ENCODE peak calls at places on chromosomes 13 and 19, in four cellular contexts. Z, I, C and R are unnamed samples.
A peak's percentile ranks its signal among the peaks of the same experiment; 100 is the strongest.

GRCh38 chr13:98450495-98451167 is 126.3 kb downstream of the STK24 start:
- DNase-seq in I (no peak), C (no peak), Z (no peak), R (no peak)

GRCh38 chr19:46559203-46559602 is 41.9 kb upstream of the CALM3 start:
- DNase-seq in Z (no peak), I (no peak), C (no peak), R (no peak)

GRCh38 chr19:10217085-10217484 is 14.0 kb downstream of the S1PR2 start:
- DNase-seq in C (no peak), Z (no peak), I (no peak), R (no peak)

GRCh38 chr19:16381756-16382401 is 57.3 kb downstream of the KLF2 start:
- DNase-seq in I (peak; percentile 82), C (no peak), Z (no peak), R (no peak)

GRCh38 chr19:30325657-30326056 is 46.5 kb upstream of the ZNF536 start:
- DNase-seq in Z (no peak), I (no peak), C (no peak), R (no peak)

GRCh38 chr13:36918246-36919060 is 1.6 kb downstream of the SMAD9 start:
- DNase-seq in C (no peak), Z (peak; percentile 36), I (no peak), R (no peak)

GRCh38 chr19:34324320-34324719 is 40.7 kb upstream of the GPI start:
- DNase-seq in Z (no peak), I (no peak), C (no peak), R (no peak)

GRCh38 chr13:23289917-23290357 is 109.2 kb downstream of the SGCG start:
- DNase-seq in Z (peak; percentile 47), I (no peak), C (no peak), R (peak; percentile 96)

GRCh38 chr13:30985637-30986205 is 53.3 kb downstream of the TEX26 start:
- DNase-seq in I (no peak), C (no peak), Z (peak; percentile 79), R (peak; percentile 64)

GRCh38 chr13:21365574-21365973 is 93.5 kb downstream of the ZDHHC20 start:
- DNase-seq in C (no peak), Z (no peak), I (no peak), R (no peak)

GRCh38 chr19:3857449-3858003 is 11.3 kb downstream of the ZFR2 start:
- DNase-seq in C (no peak), Z (no peak), I (no peak), R (no peak)

GRCh38 chr13:34863360-34864135 is 78.5 kb upstream of the NBEA start:
- DNase-seq in Z (peak; percentile 75), C (no peak), I (no peak), R (peak; percentile 95)

GRCh38 chr13:47066261-47066660 is 169.4 kb upstream of the HTR2A start:
- DNase-seq in Z (peak; percentile 9), C (no peak), I (no peak), R (no peak)

GRCh38 chr13:113485545-113485944 is 5.0 kb downstream of the DCUN1D2 start:
- DNase-seq in C (no peak), I (no peak), Z (no peak), R (no peak)

GRCh38 chr13:33236021-33236420 is 49.5 kb downstream of the STARD13 start:
- DNase-seq in Z (peak; percentile 80), C (no peak), I (no peak), R (peak; percentile 38)

GRCh38 chr13:50284540-50284939 is 269.3 kb downstream of the KCNRG start:
- DNase-seq in Z (no peak), C (no peak), I (no peak), R (no peak)

GRCh38 chr19:52065399-52065798 is 16.8 kb upstream of the ZNF432 start:
- DNase-seq in C (no peak), I (no peak), Z (no peak), R (no peak)

GRCh38 chr13:30762643-30763042 is 27.3 kb downstream of the ALOX5AP start:
- DNase-seq in I (no peak), C (no peak), Z (peak; percentile 10), R (peak; percentile 17)

GRCh38 chr19:11205939-11206570 is 8.7 kb upstream of the KANK2 start:
- DNase-seq in C (no peak), Z (no peak), I (no peak), R (no peak)

GRCh38 chr19:38263696-38264485 is 482 bp upstream of the SPINT2 start:
- DNase-seq in Z (peak; percentile 45), C (peak; percentile 91), I (no peak), R (peak; percentile 97)

GRCh38 chr19:55702131-55702627 is 27.2 kb downstream of the EPN1 start:
- DNase-seq in C (no peak), Z (no peak), I (no peak), R (no peak)

GRCh38 chr19:55820037-55820436 is 11.8 kb downstream of the NLRP11 start:
- DNase-seq in C (no peak), Z (no peak), I (no peak), R (no peak)

GRCh38 chr13:53100394-53101063 is 71.9 kb downstream of the OLFM4 start:
- DNase-seq in C (no peak), I (no peak), Z (no peak), R (no peak)

GRCh38 chr13:70424428-70424827 is 316.2 kb upstream of the KLHL1 start:
- DNase-seq in I (no peak), C (no peak), Z (no peak), R (no peak)

GRCh38 chr19:32174386-32175113 is 170.9 kb upstream of the ZNF507 start:
- DNase-seq in I (no peak), Z (no peak), C (peak; percentile 14), R (no peak)

GRCh38 chr19:17879466-17879865 is 7.7 kb downstream of the SLC5A5 start:
- DNase-seq in Z (no peak), C (no peak), I (no peak), R (no peak)

GRCh38 chr13:94063096-94063495 is 416.4 kb downstream of the DCT start:
- DNase-seq in I (no peak), Z (peak; percentile 85), C (no peak), R (no peak)

GRCh38 chr13:26619321-26619720 is 61.8 kb downstream of the WASF3 start:
- DNase-seq in C (no peak), Z (peak; percentile 91), I (no peak), R (peak; percentile 23)

GRCh38 chr19:14528419-14529253 is 758 bp upstream of the TECR start:
- DNase-seq in I (no peak), Z (no peak), C (no peak), R (no peak)

DNA sequence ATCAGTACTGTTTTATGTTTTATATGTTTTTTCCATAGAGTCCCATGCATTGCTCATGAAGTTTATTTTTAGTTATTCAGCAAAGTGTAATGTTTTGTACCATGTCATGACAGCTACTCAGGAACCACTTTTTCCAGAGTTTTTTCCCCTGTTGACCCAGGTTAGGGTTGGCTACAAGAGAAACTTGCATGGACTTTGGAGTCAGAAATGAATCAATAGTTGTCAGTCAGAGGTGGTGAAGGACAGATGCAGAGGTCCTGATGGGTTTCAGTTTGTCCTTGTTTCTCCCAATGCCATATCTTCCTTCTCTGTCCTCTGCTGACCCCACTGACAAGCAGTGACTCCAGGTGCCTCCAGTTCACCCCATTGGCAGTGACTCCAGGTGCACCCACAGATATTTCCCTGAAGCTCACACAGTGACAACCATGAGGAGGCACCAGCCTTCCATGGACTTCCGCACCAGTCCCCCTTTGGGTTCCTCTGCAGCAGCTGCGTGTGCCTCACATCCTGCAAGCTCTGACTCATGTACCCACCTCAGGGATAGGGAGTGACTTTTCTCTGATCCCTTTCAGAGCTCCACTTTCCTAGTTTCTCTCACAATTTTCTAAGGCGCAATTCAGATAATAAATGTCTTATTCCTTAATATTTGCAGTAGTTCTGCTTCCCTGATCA is 92.1 kb downstream of the AKAP11 start:
- DNase-seq in C (no peak), I (no peak), Z (peak; percentile 17), R (peak; percentile 77)
- TF ChIP-seq CTCF in C (no peak), I (no peak), Z (no peak), R (no peak)

GRCh38 chr19:19711934-19712828 is 20.7 kb downstream of the ZNF14 start:
- DNase-seq in I (no peak), Z (no peak), C (no peak), R (no peak)
- H3K4me3 ChIP-seq in I (no peak overlapping the region), Z (no peak overlapping the region), C (no peak overlapping the region), R (no peak overlapping the region)

DNA sequence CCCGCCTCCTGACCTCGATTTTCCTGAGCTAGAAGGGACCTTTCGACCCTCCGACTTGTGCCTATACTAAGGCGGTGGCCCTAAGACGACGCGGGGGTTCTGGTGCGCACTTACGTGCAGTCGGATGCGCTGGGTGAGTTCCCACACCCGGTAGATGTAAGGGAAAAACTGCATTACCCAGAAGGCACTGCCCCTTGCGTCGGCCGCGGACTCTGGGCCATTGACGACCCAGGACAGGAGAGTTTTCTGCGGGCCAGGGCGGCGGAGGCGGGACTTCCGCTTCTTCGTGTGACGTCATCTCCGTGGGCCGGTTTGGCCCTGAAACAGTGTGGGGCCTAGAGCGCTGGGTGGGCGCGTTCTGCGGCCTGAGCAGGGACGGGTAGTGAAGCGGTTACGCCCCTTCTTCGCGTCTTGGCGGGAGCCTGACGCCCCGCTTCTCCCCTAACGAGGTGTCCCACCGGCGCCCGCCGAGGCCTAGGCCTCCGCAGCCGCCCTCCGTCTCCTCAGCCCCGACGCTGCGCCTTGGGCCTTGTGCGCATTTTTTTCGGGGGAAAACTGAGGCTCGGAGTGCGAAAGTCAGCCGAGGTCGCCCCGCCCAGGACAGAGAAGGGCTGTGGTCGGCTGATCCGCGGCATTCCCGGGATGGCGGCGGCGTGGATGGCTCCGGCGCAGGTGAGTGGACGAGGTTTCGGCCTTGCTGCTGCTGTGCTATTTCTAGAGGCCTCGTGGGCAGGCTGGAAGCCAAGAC is at the start of gene ZNF460:
- DNase-seq in I (peak; percentile 89), C (peak; percentile 96), Z (peak; percentile 97), R (peak; percentile 98)
- TF ChIP-seq CTCF in I (peak; percentile 7), C (no peak), Z (no peak), R (no peak)

DNA sequence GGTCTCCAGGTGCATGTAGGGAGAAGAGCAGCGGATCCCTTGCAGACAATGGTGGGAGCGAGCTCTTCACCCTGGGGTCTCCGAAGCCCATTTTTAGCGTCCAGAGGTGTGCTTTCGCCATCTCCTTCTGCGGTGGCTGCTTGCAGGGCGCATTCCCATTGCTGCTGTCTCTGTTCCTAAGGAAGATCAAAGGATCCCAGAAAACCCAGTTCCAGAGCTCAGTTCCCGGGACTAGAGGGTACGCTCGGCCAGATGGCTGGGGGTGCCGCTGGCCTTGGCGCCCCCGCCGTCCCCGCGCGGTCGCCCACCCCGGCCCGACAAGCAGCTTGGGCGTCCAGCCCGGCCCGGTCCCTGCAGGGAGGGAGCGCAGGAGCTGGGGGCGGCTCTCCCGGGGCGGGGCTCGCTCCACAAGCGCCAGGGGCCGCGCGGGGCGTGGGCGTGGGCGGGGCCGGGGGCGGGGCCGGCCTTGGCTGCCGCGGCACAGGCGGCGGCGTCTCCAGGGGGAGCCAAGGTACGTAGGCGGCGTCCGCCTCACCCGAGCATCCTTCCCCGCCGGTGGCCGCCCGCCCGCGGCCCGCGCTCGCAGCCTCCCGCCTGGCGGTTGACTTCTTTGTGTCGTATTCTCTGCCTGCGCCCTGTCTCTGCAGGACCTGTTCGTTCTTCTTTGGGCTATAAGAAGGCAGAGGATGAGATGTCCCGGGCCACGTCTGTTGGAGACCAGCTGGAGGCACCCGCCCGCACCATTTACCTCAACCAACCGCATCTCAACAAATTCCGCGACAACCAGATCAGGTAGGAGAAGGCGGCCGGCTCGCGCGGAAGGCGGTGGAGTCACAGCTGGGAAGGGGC is 96.8 kb downstream of the ATP8A2 start:
- DNase-seq in C (no peak), Z (no peak), I (no peak), R (peak; percentile 30)
- H3K4me3 ChIP-seq in C (no peak overlapping the region), Z (no peak overlapping the region), I (no peak overlapping the region), R (no peak overlapping the region)